ENCODE peak calls at places on chromosomes 16 and 17, in four cellular contexts. N, A, V and S are unnamed samples.

GRCh38 chr16:1509307-1510221 is 16.4 kb downstream of the TELO2 start:
- DNase-seq in A (no peak), N (no peak), V (no peak), S (no peak)

GRCh38 chr16:27828671-27829070 is 234.8 kb downstream of the GSG1L start:
- DNase-seq in A (no peak), V (no peak), N (no peak), S (no peak)

GRCh38 chr16:81641403-81642106 is 137.5 kb upstream of the PLCG2 start:
- DNase-seq in A (no peak), N (peak), V (no peak), S (no peak)

GRCh38 chr17:58991718-58992331 is 114.9 kb downstream of the TRIM37 start:
- DNase-seq in A (no peak), V (no peak), N (no peak), S (no peak)

GRCh38 chr17:41678411-41678906 is 10.2 kb upstream of the EIF1 start:
- DNase-seq in V (no peak), A (no peak), N (no peak), S (peak)

GRCh38 chr16:72126429-72126765 is 32.8 kb downstream of the DHX38 start:
- DNase-seq in N (no peak), V (no peak), A (no peak), S (no peak)

GRCh38 chr16:49521706-49522325 is 148.2 kb downstream of the C16orf78 start:
- DNase-seq in A (no peak), N (no peak), V (no peak), S (no peak)

GRCh38 chr16:74999208-74999682 is 421 bp downstream of the ZNRF1 start:
- DNase-seq in A (no peak), N (no peak), V (peak), S (peak)

GRCh38 chr16:5509794-5510193 is 412.2 kb upstream of the EEF2KMT start:
- DNase-seq in V (no peak), A (no peak), N (no peak), S (no peak)

GRCh38 chr17:59328534-59329095 is 2.8 kb upstream of the YPEL2 start:
- DNase-seq in A (no peak), N (no peak), V (no peak), S (no peak)

GRCh38 chr16:57791156-57791902 is 11.0 kb downstream of the KIFC3 start:
- DNase-seq in V (no peak), A (no peak), N (no peak), S (no peak)